ENCODE peak calls at places on chromosomes 5 and 9, in seven cellular contexts. D is H7, F is transverse colon, H is NCI-H1092, S is thoracic aorta, P is germinal center, U is Panc1. Q is an unnamed sample.

GRCh38 chr9:93119953-93120845 is 13.9 kb downstream of the NINJ1 start:
- DNase-seq in F (peak), H (no peak), D (peak), U (no peak), S (peak), P (peak), Q (peak)

GRCh38 chr5:71954329-71954728 is 152.9 kb upstream of the MAP1B start:
- DNase-seq in D (no peak), P (no peak), U (no peak), S (no peak), H (no peak), F (no peak), Q (no peak)

GRCh38 chr5:176726746-176727527 is 79.7 kb downstream of the TSPAN17 start:
- DNase-seq in D (peak), U (no peak), F (no peak), P (no peak), S (no peak), H (no peak), Q (no peak)

GRCh38 chr9:91914937-91915336 is 35.1 kb downstream of the ROR2 start:
- DNase-seq in D (no peak), F (no peak), P (no peak), U (no peak), H (no peak), S (no peak), Q (no peak)

GRCh38 chr9:108617661-108618060 is 238.1 kb downstream of the ACTL7B start:
- DNase-seq in U (no peak), H (no peak), F (no peak), P (no peak), S (no peak), D (no peak), Q (no peak)

GRCh38 chr9:19998153-19998552 is 209.3 kb upstream of the SLC24A2 start:
- DNase-seq in F (no peak), H (no peak), U (no peak), P (no peak), D (no peak), S (no peak), Q (no peak)

GRCh38 chr9:108720191-108720642 is 135.6 kb downstream of the ACTL7B start:
- DNase-seq in H (no peak), S (no peak), D (no peak), P (no peak), U (no peak), F (no peak), Q (no peak)

GRCh38 chr9:34809504-34810186 is 99.7 kb upstream of the CCL21 start:
- DNase-seq in F (no peak), U (no peak), D (peak), S (no peak), H (no peak), P (no peak), Q (no peak)

GRCh38 chr5:58455495-58455894 is 4.4 kb downstream of the PLK2 start:
- DNase-seq in H (no peak), S (no peak), U (no peak), D (no peak), F (no peak), P (no peak), Q (no peak)

GRCh38 chr5:78630047-78630446 is 18.5 kb downstream of the LHFPL2 start:
- DNase-seq in U (no peak), F (no peak), S (no peak), H (no peak), D (no peak), P (no peak), Q (no peak)

Q was measured in GM19239.